ENCODE peak calls at places on chromosomes 5 and 9, in seven cellular contexts. L, Y, T, D, R, E and G are unnamed samples.

GRCh38 chr9:132582276-132582785 is at the start of gene BARHL1:
- DNase-seq in E (no peak), D (no peak), T (no peak), L (no peak), Y (no peak), R (no peak), G (no peak)

GRCh38 chr5:163696270-163696887 is 191.0 kb downstream of the MAT2B start:
- DNase-seq in E (peak; percentile 55), D (no peak), R (peak; percentile 67), L (peak; percentile 90), Y (peak; percentile 89), T (peak; percentile 98), G (peak; percentile 75)

GRCh38 chr5:74281191-74281590 is 359.3 kb downstream of the ENC1 start:
- DNase-seq in T (peak; percentile 52), Y (no peak), L (no peak), D (no peak), E (no peak), R (no peak), G (no peak)

GRCh38 chr5:84603557-84604185 is 219.0 kb upstream of the EDIL3 start:
- DNase-seq in T (no peak), L (no peak), R (no peak), E (peak; percentile 71), D (no peak), Y (peak; percentile 88), G (peak; percentile 98)

GRCh38 chr9:75265525-75265972 is 177.2 kb downstream of the OSTF1 start:
- DNase-seq in L (peak; percentile 66), Y (peak; percentile 42), D (peak; percentile 5), R (peak; percentile 48), T (peak; percentile 69), E (peak; percentile 12), G (peak; percentile 27)

GRCh38 chr9:92191801-92192200 is 76.6 kb upstream of the SPTLC1 start:
- DNase-seq in T (peak; percentile 18), L (peak; percentile 33), R (no peak), E (peak; percentile 29), D (no peak), Y (peak; percentile 59), G (no peak)

GRCh38 chr9:126450537-126451205 is 124.0 kb downstream of the MVB12B start:
- DNase-seq in D (no peak), T (peak; percentile 97), Y (no peak), L (no peak), E (no peak), R (no peak), G (no peak)

GRCh38 chr5:37838152-37838932 is 1.5 kb downstream of the GDNF start:
- DNase-seq in E (no peak), D (no peak), L (no peak), T (no peak), R (no peak), Y (peak; percentile 30), G (no peak)

GRCh38 chr9:37591775-37592107 is 656 bp downstream of the TOMM5 start:
- DNase-seq in R (no peak), E (no peak), T (no peak), D (no peak), Y (no peak), L (no peak), G (no peak)